ENCODE peak calls at places on chromosomes 12 and 14, in ten cellular contexts. E, R, I, V, P, A, C, M, H and B are unnamed samples.

GRCh38 chr12:127125607-127126259 is 1141.2 kb upstream of the TMEM132C start:
- DNase-seq in C (no peak), V (peak), A (peak), H (no peak), E (no peak), I (peak), M (no peak), R (peak), P (no peak), B (peak)

GRCh38 chr12:52019123-52019770 is 12.5 kb downstream of the TAMALIN start:
- DNase-seq in P (no peak), E (peak), V (no peak), R (no peak), M (no peak), C (no peak), H (no peak), I (no peak), A (no peak), B (no peak)

GRCh38 chr14:99177876-99178630 is 93.9 kb downstream of the BCL11B start:
- DNase-seq in C (no peak), P (no peak), R (no peak), E (no peak), H (no peak), I (no peak), V (no peak), A (no peak), M (no peak), B (no peak)

GRCh38 chr14:48391661-48392060 is 716.3 kb upstream of the MDGA2 start:
- DNase-seq in M (no peak), R (no peak), I (no peak), E (no peak), C (no peak), H (no peak), P (no peak), V (no peak), A (no peak), B (no peak)

GRCh38 chr12:72574138-72574537 is 302.0 kb downstream of the TRHDE start:
- DNase-seq in I (no peak), H (no peak), E (no peak), P (no peak), M (no peak), V (no peak), A (no peak), R (no peak), C (no peak), B (no peak)

GRCh38 chr14:103702095-103702494 is 13.2 kb downstream of the XRCC3 start:
- DNase-seq in I (no peak), E (no peak), P (no peak), H (no peak), C (no peak), R (no peak), M (no peak), V (no peak), A (no peak), B (no peak)

GRCh38 chr14:92323031-92323915 is at the start of gene SLC24A4:
- DNase-seq in I (no peak), V (no peak), R (no peak), E (no peak), M (no peak), H (no peak), A (no peak), P (no peak), C (no peak), B (no peak)

GRCh38 chr14:50619569-50620141 is 48.5 kb downstream of the SAV1 start:
- DNase-seq in H (no peak), E (no peak), I (no peak), P (no peak), A (no peak), M (no peak), C (no peak), V (peak), R (no peak), B (no peak)

GRCh38 chr14:53306267-53306721 is 153.2 kb upstream of the DDHD1 start:
- DNase-seq in M (peak), E (peak), A (peak), R (no peak), V (peak), H (peak), P (peak), I (peak), C (no peak), B (peak)

GRCh38 chr14:22456421-22456820 is 132.6 kb downstream of the DAD1 start:
- DNase-seq in C (no peak), M (no peak), E (no peak), R (no peak), P (no peak), I (no peak), H (no peak), A (no peak), V (no peak), B (no peak)

GRCh38 chr14:23729720-23730387 is 93.7 kb downstream of the DHRS2 start:
- DNase-seq in E (no peak), R (no peak), A (no peak), M (no peak), C (no peak), P (no peak), V (peak), I (peak), H (no peak), B (no peak)

GRCh38 chr12:75526655-75527511 is 15.5 kb upstream of the KRR1 start:
- DNase-seq in H (no peak), C (no peak), P (peak), M (no peak), I (peak), E (no peak), A (peak), R (peak), V (peak), B (no peak)

GRCh38 chr14:64733321-64733720 is 29.1 kb downstream of the PLEKHG3 start:
- DNase-seq in A (no peak), M (no peak), E (no peak), R (no peak), C (no peak), I (no peak), P (no peak), H (no peak), V (no peak), B (no peak)

GRCh38 chr14:24311837-24312615 is 724 bp downstream of the LTB4R start:
- DNase-seq in E (no peak), C (no peak), I (no peak), V (no peak), R (no peak), H (no peak), P (peak), A (no peak), M (no peak), B (no peak)

GRCh38 chr12:41992029-41992428 is 152.6 kb downstream of the GXYLT1 start:
- DNase-seq in V (no peak), A (no peak), R (no peak), I (no peak), E (no peak), M (no peak), C (no peak), P (no peak), H (no peak), B (no peak)

GRCh38 chr12:102964872-102965271 is 7.4 kb downstream of the ASCL1 start:
- DNase-seq in C (no peak), M (no peak), P (no peak), R (no peak), V (no peak), I (no peak), H (no peak), A (no peak), E (peak), B (peak)

GRCh38 chr14:99803803-99804202 is 10.6 kb downstream of the EML1 start:
- DNase-seq in P (no peak), C (no peak), E (no peak), H (no peak), I (no peak), V (no peak), A (no peak), R (no peak), M (no peak), B (no peak)

GRCh38 chr14:93984987-93985410 is 8.6 kb upstream of the ASB2 start:
- DNase-seq in I (peak), P (peak), M (no peak), C (no peak), V (peak), R (peak), H (no peak), A (no peak), E (peak), B (peak)

GRCh38 chr12:103810108-103810507 is 30.9 kb downstream of the NT5DC3 start:
- DNase-seq in H (no peak), M (no peak), E (no peak), R (no peak), V (no peak), P (no peak), I (no peak), A (no peak), C (no peak), B (no peak)

GRCh38 chr12:103924761-103925641 is 5.2 kb upstream of the HSP90B1 start:
- DNase-seq in E (no peak), C (no peak), P (no peak), A (peak), V (no peak), H (no peak), I (no peak), R (no peak), M (no peak), B (no peak)

GRCh38 chr14:69475194-69475818 is 9.2 kb upstream of the PLEKHD1 start:
- DNase-seq in V (peak), H (no peak), A (no peak), R (no peak), M (no peak), I (no peak), E (no peak), P (peak), C (no peak), B (no peak)

GRCh38 chr14:24392327-24393098 is 6.3 kb upstream of the NYNRIN start:
- DNase-seq in E (no peak), C (no peak), A (no peak), I (peak), M (no peak), H (no peak), R (no peak), P (no peak), V (peak), B (no peak)

GRCh38 chr12:68007466-68007865 is 18.2 kb downstream of the IFNG-AS1 start:
- DNase-seq in V (peak), H (no peak), M (no peak), R (no peak), P (no peak), A (no peak), C (no peak), I (no peak), E (no peak), B (no peak)